ENCODE peak calls at places on chromosomes 3 and 15, in ten cellular contexts. G is K562, Q is stomach, R is sigmoid colon, C is SK-N-SH, P is Panc1, O is GM12878, T is HCT116, M is suprapubic skin, I is GM23338. H is an unnamed sample. For H3K36me3, the result is how much of the 10 kb centered on the place peaks cover.

GRCh38 chr15:47802216-47802615 is 84.9 kb downstream of the SEMA6D start:
- DNase-seq in C (no peak), I (no peak), Q (no peak), T (no peak), M (no peak), G (no peak), P (no peak), O (no peak), R (no peak), H (no peak)

GRCh38 chr3:55894605-55895004 is 407.5 kb upstream of the WNT5A start:
- DNase-seq in I (no peak), C (no peak), T (no peak), P (no peak), Q (no peak), R (no peak), O (no peak), M (no peak), G (no peak), H (no peak)

GRCh38 chr3:170226426-170226960 is 4.3 kb downstream of the PRKCI start:
- DNase-seq in O (no peak), T (no peak), Q (no peak), P (no peak), R (no peak), M (no peak), C (no peak), I (no peak), G (no peak), H (no peak)

GRCh38 chr3:181210275-181210674 is 220.7 kb upstream of the DNAJC19 start:
- DNase-seq in Q (no peak), M (no peak), I (peak), P (no peak), G (no peak), O (no peak), C (peak), T (peak), R (no peak), H (no peak)

GRCh38 chr15:51192560-51193280 is 98.0 kb upstream of the TNFAIP8L3 start:
- DNase-seq in G (peak), Q (peak), O (peak), I (peak), P (peak), M (peak), C (peak), R (peak), T (peak), H (peak)

GRCh38 chr15:74794248-74794969 is 12.5 kb downstream of the CSK start:
- DNase-seq in M (no peak), C (no peak), T (no peak), R (peak), Q (no peak), I (no peak), P (no peak), O (no peak), G (no peak), H (no peak)

GRCh38 chr3:42264399-42265058 is 1.5 kb downstream of the CCK start:
- DNase-seq in T (no peak), O (no peak), C (peak), R (peak), M (peak), I (peak), G (peak), P (no peak), Q (peak), H (no peak)

GRCh38 chr15:84620626-84621025 is 19.8 kb downstream of the ZSCAN2 start:
- DNase-seq in M (no peak), P (no peak), O (no peak), G (no peak), R (no peak), C (no peak), Q (no peak), T (no peak), I (no peak), H (no peak)

GRCh38 chr3:25362118-25362517 is 65.9 kb upstream of the RARB start:
- DNase-seq in Q (no peak), C (no peak), P (no peak), M (no peak), G (no peak), R (no peak), O (no peak), I (peak), T (no peak), H (no peak)

GRCh38 chr3:127406309-127407025 is 118.6 kb upstream of the PRR20G start:
- DNase-seq in C (peak), R (peak), P (no peak), T (peak), M (peak), I (peak), O (no peak), Q (peak), G (peak), H (peak)

GRCh38 chr15:31278544-31279220 is 48.0 kb upstream of the KLF13 start:
- DNase-seq in Q (peak), P (no peak), O (no peak), I (no peak), T (no peak), C (peak), M (peak), R (peak), G (no peak), H (peak)

GRCh38 chr3:141273700-141274410 is 42.2 kb downstream of the PXYLP1 start:
- DNase-seq in O (no peak), Q (no peak), R (no peak), G (no peak), I (no peak), T (no peak), M (no peak), C (no peak), P (no peak), H (no peak)

GRCh38 chr15:77021803-77022381 is 27.0 kb downstream of the PSTPIP1 start:
- DNase-seq in G (no peak), T (no peak), P (no peak), Q (no peak), O (no peak), C (no peak), I (no peak), R (no peak), M (no peak), H (peak)

GRCh38 chr15:40010681-40011080 is 28.3 kb downstream of the SRP14 start:
- DNase-seq in M (no peak), C (peak), T (no peak), Q (no peak), I (no peak), P (no peak), G (no peak), O (no peak), R (no peak), H (no peak)

GRCh38 chr15:70095387-70096214 is 2.1 kb downstream of the TLE3 start:
- DNase-seq in O (no peak), T (no peak), P (no peak), G (peak), Q (peak), C (peak), R (peak), I (peak), M (no peak), H (peak)

GRCh38 chr3:48418651-48419050 is 11.2 kb downstream of the PLXNB1 start:
- DNase-seq in O (no peak), M (no peak), Q (no peak), G (no peak), T (no peak), P (no peak), C (no peak), R (no peak), I (no peak), H (no peak)
- H3K36me3 ChIP-seq in O (under half), M (half or more), Q (under half), G (under half), T (under half), P (under half), C (half or more), R (half or more), I (under half), H (under half)

GRCh38 chr3:69252141-69252540 is 129.7 kb upstream of the LMOD3 start:
- DNase-seq in R (no peak), C (no peak), Q (no peak), I (no peak), G (no peak), P (no peak), O (no peak), M (no peak), T (no peak), H (no peak)

GRCh38 chr3:69254351-69254750 is 131.5 kb downstream of the FRMD4B start:
- DNase-seq in R (no peak), O (no peak), I (no peak), M (no peak), G (no peak), C (no peak), P (no peak), Q (no peak), T (no peak), H (no peak)

GRCh38 chr3:69252631-69253030 is 130.2 kb upstream of the LMOD3 start:
- DNase-seq in O (no peak), M (no peak), R (no peak), I (no peak), G (no peak), T (no peak), P (no peak), Q (no peak), C (no peak), H (no peak)

GRCh38 chr3:69260216-69260787 is 125.6 kb downstream of the FRMD4B start:
- DNase-seq in Q (no peak), M (no peak), P (no peak), R (no peak), G (no peak), T (no peak), I (no peak), O (no peak), C (no peak), H (no peak)

DNA sequence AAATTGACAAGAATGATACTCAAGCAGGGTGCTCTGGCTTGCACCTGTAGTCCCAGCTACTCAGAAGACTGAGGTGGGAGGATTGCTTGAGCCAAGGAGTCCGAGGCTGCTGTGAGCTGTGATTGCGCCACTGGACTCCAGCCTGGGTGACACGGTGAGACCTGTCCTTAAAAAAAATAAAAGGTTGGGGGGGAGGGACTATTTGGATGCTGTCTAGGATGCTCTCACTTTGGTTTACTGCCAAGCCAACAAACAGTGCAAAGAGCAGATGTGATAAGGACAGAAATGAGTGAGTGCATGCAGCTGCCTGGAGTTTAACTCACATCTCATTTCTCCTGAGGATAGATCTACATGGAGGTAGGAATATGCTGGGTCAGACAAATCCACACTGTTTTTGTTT is 130.0 kb downstream of the FRMD4B start:
- DNase-seq in P (no peak), I (no peak), T (no peak), C (peak), O (no peak), Q (no peak), G (no peak), M (no peak), R (no peak), H (no peak)
- TF ChIP-seq POLR2AphosphoS5 in P (no peak), I (no peak), T (no peak), C (no peak), O (no peak), Q (no peak), G (no peak), M (no peak), R (no peak), H (no peak)

DNA sequence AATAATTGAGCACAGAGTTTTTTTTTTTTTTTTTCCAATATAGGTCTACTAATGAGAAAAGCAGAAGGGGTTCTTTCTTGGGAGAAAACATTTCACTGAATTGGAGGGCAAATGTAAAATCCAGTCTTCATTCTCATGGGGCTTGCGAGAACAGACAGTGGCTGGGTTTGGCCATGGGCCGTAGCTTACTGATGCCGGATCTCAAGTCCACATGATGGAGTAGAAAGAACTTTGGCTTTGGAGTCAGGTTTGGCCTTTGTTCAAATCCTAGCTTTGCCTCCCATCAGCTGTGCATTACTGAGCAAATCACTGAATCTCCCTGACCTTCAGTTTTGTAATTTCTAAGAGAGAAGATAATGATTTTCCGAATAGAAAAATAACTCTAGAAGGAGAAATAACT is 59.7 kb downstream of the LMCD1 start:
- DNase-seq in T (no peak), G (no peak), R (peak), O (no peak), Q (no peak), I (no peak), C (no peak), M (no peak), P (no peak), H (no peak)
- H3K36me3 ChIP-seq in T (under half), G (under half), R (under half), O (under half), Q (under half), I (under half), C (under half), M (under half), P (under half), H (under half)

GRCh38 chr3:45993421-45994027 is 2.1 kb downstream of the FYCO1 start:
- DNase-seq in O (no peak), T (no peak), I (no peak), M (no peak), R (no peak), Q (no peak), P (no peak), C (no peak), G (no peak), H (no peak)

GRCh38 chr3:45992133-45992729 is 3.4 kb downstream of the FYCO1 start:
- DNase-seq in M (no peak), T (no peak), I (no peak), G (no peak), R (peak), C (no peak), Q (no peak), P (no peak), O (no peak), H (no peak)

GRCh38 chr3:45994661-45995369 is 809 bp downstream of the FYCO1 start:
- DNase-seq in I (peak), M (no peak), Q (no peak), G (peak), P (no peak), T (no peak), C (peak), O (no peak), R (peak), H (peak)

GRCh38 chr3:45991341-45991740 is 4.3 kb downstream of the FYCO1 start:
- DNase-seq in G (no peak), R (no peak), M (no peak), C (no peak), P (no peak), I (no peak), O (no peak), Q (no peak), T (no peak), H (no peak)

DNA sequence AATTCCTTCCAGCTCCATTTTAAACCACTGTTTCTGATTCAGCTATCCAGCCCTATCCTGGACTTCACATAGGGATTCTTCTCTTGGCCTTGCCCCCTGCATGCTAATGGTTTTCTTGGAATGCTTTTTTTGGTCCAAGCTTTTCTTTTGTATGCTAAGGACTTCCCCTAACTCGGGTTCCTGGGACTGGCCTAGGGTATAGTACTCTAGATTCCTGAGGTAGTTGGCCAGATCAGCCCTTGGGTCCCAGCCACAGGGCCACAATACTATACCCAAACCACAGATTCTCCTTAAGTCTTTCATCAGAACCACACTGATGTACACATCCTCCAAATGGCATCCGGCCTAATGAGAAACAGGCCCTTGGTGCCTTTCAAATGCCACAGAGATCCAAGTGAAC is 2.8 kb downstream of the FYCO1 start:
- DNase-seq in M (no peak), G (no peak), O (no peak), T (no peak), Q (no peak), R (no peak), C (no peak), P (no peak), I (peak), H (no peak)
- TF ChIP-seq POLR2AphosphoS5 in M (no peak), G (no peak), O (no peak), T (no peak), Q (peak), R (no peak), C (peak), P (no peak), I (no peak), H (peak)